ENCODE peak calls at places on chromosomes 6 and 20, in five cellular contexts. H is HCT116, I is GM23338, Y is OCI-LY7, K is PC-3. V is an unnamed sample.

GRCh38 chr20:59004763-59005522 is 2.1 kb downstream of the CTSZ start:
- DNase-seq in I (no peak), Y (peak; percentile 86), H (no peak), K (no peak), V (no peak)

GRCh38 chr6:163123098-163123497 is 291.4 kb upstream of the QKI start:
- DNase-seq in H (no peak), K (no peak), Y (no peak), I (peak; percentile 90), V (no peak)

GRCh38 chr20:44495257-44495656 is 19.6 kb downstream of the TTPAL start:
- DNase-seq in Y (no peak), I (no peak), K (peak; percentile 88), H (no peak), V (no peak)

GRCh38 chr6:2188856-2189384 is 56.5 kb downstream of the GMDS start:
- DNase-seq in I (no peak), Y (no peak), K (no peak), H (no peak), V (no peak)

GRCh38 chr6:148263961-148264360 is 78.7 kb upstream of the SASH1 start:
- DNase-seq in I (no peak), K (no peak), Y (no peak), H (no peak), V (no peak)

GRCh38 chr6:94636780-94637385 is 940.5 kb upstream of the MANEA start:
- DNase-seq in K (peak; percentile 17), Y (peak; percentile 1), H (peak; percentile 19), I (peak; percentile 67), V (peak; percentile 60)

GRCh38 chr6:146389740-146390139 is 153.9 kb upstream of the RAB32 start:
- DNase-seq in H (no peak), I (no peak), Y (no peak), K (no peak), V (no peak)

GRCh38 chr6:88517737-88518136 is 351.6 kb upstream of the CNR1 start:
- DNase-seq in K (no peak), Y (no peak), I (no peak), H (no peak), V (no peak)

GRCh38 chr20:47117325-47117724 is 222.7 kb downstream of the EYA2 start:
- DNase-seq in I (no peak), H (no peak), Y (no peak), K (no peak), V (no peak)

GRCh38 chr6:65117854-65118409 is 589.1 kb downstream of the EYS start:
- DNase-seq in H (no peak), Y (no peak), I (no peak), K (no peak), V (no peak)

GRCh38 chr6:53703047-53703446 is 37.5 kb upstream of the KLHL31 start:
- DNase-seq in H (no peak), I (no peak), K (no peak), Y (no peak), V (peak; percentile 60)

GRCh38 chr20:52749020-52749419 is 223.1 kb upstream of the TSHZ2 start:
- DNase-seq in H (no peak), Y (no peak), K (no peak), I (no peak), V (no peak)

GRCh38 chr20:45969712-45970634 is 2.0 kb downstream of the ZNF335 start:
- DNase-seq in Y (peak; percentile 55), H (peak; percentile 66), I (peak; percentile 91), K (peak; percentile 78), V (peak; percentile 80)

GRCh38 chr6:23414204-23414501 is 711.9 kb upstream of the NRSN1 start:
- DNase-seq in Y (no peak), I (peak; percentile 17), H (no peak), K (peak; percentile 70), V (no peak)

GRCh38 chr20:24488064-24488799 is 18.8 kb downstream of the SYNDIG1 start:
- DNase-seq in H (no peak), Y (no peak), K (peak; percentile 47), I (no peak), V (no peak)

GRCh38 chr6:158043586-158044524 is 62.2 kb downstream of the SYNJ2 start:
- DNase-seq in K (no peak), I (no peak), H (no peak), Y (no peak), V (no peak)

GRCh38 chr6:18432180-18432579 is 45.0 kb downstream of the RNF144B start:
- DNase-seq in I (no peak), Y (no peak), H (no peak), K (peak; percentile 12), V (no peak)

GRCh38 chr20:51500311-51500710 is 42.2 kb downstream of the NFATC2 start:
- DNase-seq in I (no peak), K (peak; percentile 44), Y (peak; percentile 13), H (no peak), V (no peak)

GRCh38 chr6:3380344-3381232 is 76.3 kb downstream of the SLC22A23 start:
- DNase-seq in K (peak; percentile 78), H (no peak), I (no peak), Y (no peak), V (no peak)

GRCh38 chr6:27605401-27606342 is 132.8 kb upstream of the ZNF184 start:
- DNase-seq in K (peak; percentile 64), I (peak; percentile 87), Y (no peak), H (peak; percentile 85), V (peak; percentile 90)

GRCh38 chr6:25229671-25230321 is 49.4 kb upstream of the CARMIL1 start:
- DNase-seq in K (peak; percentile 74), H (peak; percentile 15), I (no peak), Y (no peak), V (no peak)

GRCh38 chr6:162056745-162057144 is 670.8 kb downstream of the PRKN start:
- DNase-seq in I (peak; percentile 68), K (peak; percentile 13), H (no peak), Y (no peak), V (peak; percentile 44)

GRCh38 chr6:45681860-45682488 is 304.2 kb upstream of the SUPT3H start:
- DNase-seq in H (no peak), K (peak; percentile 34), Y (peak; percentile 94), I (no peak), V (no peak)

GRCh38 chr20:50855498-50856474 is 60.9 kb downstream of the BCAS4 start:
- DNase-seq in H (no peak), Y (no peak), I (peak; percentile 66), K (peak; percentile 30), V (no peak)

GRCh38 chr6:42374027-42374669 is 77.6 kb downstream of the TRERF1 start:
- DNase-seq in K (no peak), I (no peak), Y (no peak), H (no peak), V (no peak)

GRCh38 chr6:170284126-170284773 is 6.6 kb downstream of the DLL1 start:
- DNase-seq in H (no peak), K (no peak), I (no peak), Y (no peak), V (no peak)

GRCh38 chr6:5422321-5422915 is 161.1 kb downstream of the FARS2 start:
- DNase-seq in H (peak; percentile 7), K (peak; percentile 72), I (peak; percentile 76), Y (peak; percentile 23), V (peak; percentile 60)

GRCh38 chr6:147651249-147652063 is 143.0 kb downstream of the SAMD5 start:
- DNase-seq in K (peak; percentile 4), Y (no peak), I (peak; percentile 23), H (no peak), V (peak; percentile 28)

GRCh38 chr6:104943781-104944180 is 13.1 kb upstream of the LIN28B start:
- DNase-seq in K (peak; percentile 35), Y (no peak), H (peak; percentile 2), I (no peak), V (peak; percentile 71)

GRCh38 chr6:3943373-3943772 is 94.2 kb downstream of the FAM50B start:
- DNase-seq in I (no peak), H (no peak), K (no peak), Y (no peak), V (no peak)

GRCh38 chr6:21707527-21707926 is 114.0 kb downstream of the SOX4 start:
- DNase-seq in I (no peak), K (peak; percentile 32), Y (no peak), H (no peak), V (no peak)

GRCh38 chr6:158799051-158799792 is 19.9 kb downstream of the EZR start:
- DNase-seq in Y (peak; percentile 44), I (no peak), H (no peak), K (peak; percentile 58), V (no peak)

GRCh38 chr6:30813623-30814136 is 69.3 kb upstream of the IER3 start:
- DNase-seq in Y (no peak), H (no peak), K (peak; percentile 48), I (no peak), V (no peak)
- TF ChIP-seq EZH2phosphoT487 in Y (no peak), H (no peak), K (no peak), I (no peak), V (no peak)

GRCh38 chr6:113644861-113645575 is 212.1 kb upstream of the MARCKS start:
- DNase-seq in Y (no peak), K (peak; percentile 78), I (no peak), H (peak; percentile 40), V (no peak)
- TF ChIP-seq EZH2phosphoT487 in Y (no peak), K (no peak), I (no peak), H (no peak), V (no peak)

GRCh38 chr6:143478479-143479062 is 28.0 kb downstream of the PEX3 start:
- DNase-seq in H (no peak), Y (no peak), K (no peak), I (no peak), V (no peak)

GRCh38 chr6:143485967-143486366 is 25.6 kb downstream of the FUCA2 start:
- DNase-seq in K (no peak), Y (no peak), I (no peak), H (no peak), V (no peak)

GRCh38 chr6:143486752-143487151 is 24.8 kb downstream of the FUCA2 start:
- DNase-seq in H (no peak), K (no peak), Y (no peak), I (no peak), V (no peak)

DNA sequence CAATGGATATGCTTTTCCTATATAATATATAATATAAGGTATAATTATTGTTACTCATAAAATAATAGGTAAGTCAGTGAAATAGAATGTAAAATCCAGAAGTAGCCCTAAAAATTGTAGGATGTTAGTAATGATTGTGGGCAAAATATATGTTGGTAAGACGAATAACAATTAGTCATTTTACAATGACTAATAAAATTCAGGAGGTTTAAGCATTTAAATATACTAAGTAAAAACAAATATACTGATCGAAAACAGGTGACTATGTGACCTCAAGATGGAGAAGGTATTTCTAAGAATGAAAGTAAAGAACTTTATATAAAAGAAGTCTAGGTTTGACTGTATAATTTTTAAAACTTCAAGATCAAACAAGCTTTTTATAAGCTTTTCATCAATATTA is 28.9 kb downstream of the FUCA2 start:
- DNase-seq in K (peak; percentile 8), H (no peak), Y (no peak), I (no peak), V (no peak)
- TF ChIP-seq EZH2phosphoT487 in K (no peak), H (no peak), Y (no peak), I (no peak), V (no peak)

DNA sequence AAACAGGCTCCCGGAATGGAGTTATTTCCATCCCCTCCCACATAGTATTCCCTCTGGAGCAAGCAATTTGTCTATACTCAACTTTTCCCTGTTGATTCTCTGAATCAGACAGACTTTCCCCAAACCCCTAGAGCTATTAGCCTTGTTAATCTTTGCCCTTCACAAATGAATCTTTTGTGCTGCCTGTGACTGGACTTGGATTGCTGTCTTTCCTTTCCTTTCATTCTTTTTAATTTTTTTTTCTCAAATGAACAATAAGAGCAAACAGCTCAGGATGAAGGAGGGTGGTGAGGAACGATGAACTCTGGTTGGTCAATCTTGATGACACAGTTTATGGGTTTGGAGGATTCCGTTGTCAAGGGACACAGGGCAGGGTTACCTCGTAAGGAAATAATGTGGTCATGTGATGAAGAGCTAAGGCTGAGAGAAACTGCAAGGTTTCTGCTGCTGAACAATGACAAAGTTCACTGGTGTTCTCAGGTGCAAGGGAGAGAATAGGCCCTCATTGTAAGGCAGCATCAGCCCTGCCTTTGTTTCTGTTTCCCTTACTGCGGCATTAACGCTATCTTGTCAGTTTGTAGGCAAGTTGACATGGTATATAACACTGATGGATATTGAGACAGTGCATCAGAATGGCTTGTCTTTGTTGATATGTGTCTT is 275.0 kb upstream of the BMP2 start:
- DNase-seq in K (peak; percentile 65), I (peak; percentile 27), H (no peak), Y (no peak), V (no peak)
- TF ChIP-seq EZH2phosphoT487 in K (no peak), I (no peak), H (no peak), Y (no peak), V (no peak)